ENCODE peak calls at places on chromosome 15, in six cellular contexts. G is breast epithelium, D is RWPE1, L is lung, O is heart left ventricle, M is kidney. Z is an unnamed sample.
A peak's percentile ranks its signal among the peaks of the same experiment; 100 is the strongest.

GRCh38 chr15:70964686-70965085 is 72.1 kb downstream of the LRRC49 start:
- DNase-seq in G (no peak), D (no peak), L (no peak), O (no peak), M (no peak), Z (no peak)

GRCh38 chr15:56028430-56028829 is 35.0 kb upstream of the NEDD4 start:
- DNase-seq in G (no peak), D (no peak), L (no peak), O (no peak), M (no peak), Z (no peak)

GRCh38 chr15:71272932-71273331 is 157.7 kb downstream of the THSD4 start:
- DNase-seq in G (no peak), D (no peak), L (no peak), O (no peak), M (no peak), Z (peak; percentile 55)

GRCh38 chr15:99487337-99487730 is 78.5 kb upstream of the MEF2A start:
- DNase-seq in G (no peak), D (no peak), L (no peak), O (no peak), M (no peak), Z (no peak)

GRCh38 chr15:49644364-49644794 is 23.5 kb downstream of the DTWD1 start:
- DNase-seq in G (no peak), D (no peak), L (no peak), O (no peak), M (no peak), Z (peak; percentile 34)

GRCh38 chr15:35958021-35958420 is 412.1 kb upstream of the DPH6 start:
- DNase-seq in G (no peak), D (no peak), L (no peak), O (no peak), M (no peak), Z (peak; percentile 17)

GRCh38 chr15:36769110-36769509 is 189.7 kb downstream of the CDIN1 start:
- DNase-seq in G (no peak), D (no peak), L (no peak), O (no peak), M (no peak), Z (no peak)

GRCh38 chr15:91584895-91585294 is 268.6 kb upstream of the SLCO3A1 start:
- DNase-seq in G (no peak), D (no peak), L (no peak), O (no peak), M (no peak), Z (no peak)

GRCh38 chr15:33067456-33067855 is 127.1 kb downstream of the FMN1 start:
- DNase-seq in G (no peak), D (no peak), L (no peak), O (no peak), M (no peak), Z (peak; percentile 6)

GRCh38 chr15:31304736-31305365 is 21.8 kb upstream of the KLF13 start:
- DNase-seq in G (no peak), D (no peak), L (peak; percentile 26), O (no peak), M (no peak), Z (no peak)

GRCh38 chr15:38862104-38862503 is 297.5 kb upstream of the RASGRP1 start:
- DNase-seq in G (no peak), D (no peak), L (no peak), O (no peak), M (no peak), Z (no peak)

GRCh38 chr15:80693682-80694623 is 1.2 kb upstream of the ABHD17C start:
- DNase-seq in G (no peak), D (no peak), L (no peak), O (no peak), M (no peak), Z (no peak)

GRCh38 chr15:99086327-99086667 is 18.6 kb upstream of the SYNM start:
- DNase-seq in G (peak; percentile 24), D (no peak), L (no peak), O (no peak), M (no peak), Z (no peak)

GRCh38 chr15:90885432-90886290 is 1.4 kb downstream of the FES start:
- DNase-seq in G (peak; percentile 71), D (peak; percentile 66), L (peak; percentile 81), O (peak; percentile 80), M (peak; percentile 85), Z (peak; percentile 77)

GRCh38 chr15:61798631-61799030 is 261.6 kb downstream of the VPS13C start:
- DNase-seq in G (no peak), D (no peak), L (no peak), O (no peak), M (no peak), Z (no peak)

GRCh38 chr15:45642203-45642932 is 7.5 kb downstream of the SQOR start:
- DNase-seq in G (no peak), D (peak; percentile 50), L (no peak), O (peak; percentile 40), M (no peak), Z (peak; percentile 90)

GRCh38 chr15:79640206-79640605 is 208.1 kb downstream of the MINAR1 start:
- DNase-seq in G (no peak), D (peak; percentile 49), L (no peak), O (peak; percentile 33), M (no peak), Z (no peak)

GRCh38 chr15:39096608-39097007 is 484.3 kb upstream of the THBS1 start:
- DNase-seq in G (no peak), D (no peak), L (no peak), O (no peak), M (no peak), Z (no peak)

GRCh38 chr15:42091753-42092665 is 2.4 kb downstream of the PLA2G4D start:
- DNase-seq in G (no peak), D (peak; percentile 84), L (no peak), O (no peak), M (no peak), Z (no peak)

GRCh38 chr15:50046868-50047267 is 72.2 kb downstream of the ATP8B4 start:
- DNase-seq in G (no peak), D (no peak), L (no peak), O (no peak), M (no peak), Z (no peak)

GRCh38 chr15:61051570-61052031 is 177.5 kb downstream of the RORA start:
- DNase-seq in G (no peak), D (peak; percentile 40), L (no peak), O (peak; percentile 37), M (no peak), Z (peak; percentile 58)

GRCh38 chr15:52794665-52795463 is 4.7 kb upstream of the ONECUT1 start:
- DNase-seq in G (no peak), D (no peak), L (no peak), O (no peak), M (peak; percentile 66), Z (no peak)

GRCh38 chr15:66938114-66938830 is 127.1 kb upstream of the SMAD3 start:
- DNase-seq in G (no peak), D (no peak), L (no peak), O (no peak), M (no peak), Z (peak; percentile 36)

GRCh38 chr15:43748376-43748775 is 2.1 kb downstream of the PDIA3 start:
- DNase-seq in G (no peak), D (peak; percentile 31), L (no peak), O (no peak), M (no peak), Z (peak; percentile 25)

GRCh38 chr15:38678291-38678690 is 113.7 kb upstream of the RASGRP1 start:
- DNase-seq in G (no peak), D (no peak), L (no peak), O (no peak), M (no peak), Z (no peak)

GRCh38 chr15:65077981-65078352 is 1.4 kb downstream of the KBTBD13 start:
- DNase-seq in G (peak; percentile 63), D (no peak), L (peak; percentile 69), O (peak; percentile 74), M (peak; percentile 80), Z (peak; percentile 31)
- TF ChIP-seq CTCF in G (no peak), D (no peak), L (peak; percentile 23), O (peak; percentile 71), M (peak; percentile 72), Z (peak; percentile 69)

GRCh38 chr15:94064676-94065313 is 166.6 kb upstream of the MCTP2 start:
- DNase-seq in G (no peak), D (no peak), L (no peak), O (no peak), M (no peak), Z (no peak)
- H3K27ac ChIP-seq in G (no peak overlapping the region), D (no peak overlapping the region), L (no peak overlapping the region), O (no peak overlapping the region), M (no peak overlapping the region), Z (no peak overlapping the region)

DNA sequence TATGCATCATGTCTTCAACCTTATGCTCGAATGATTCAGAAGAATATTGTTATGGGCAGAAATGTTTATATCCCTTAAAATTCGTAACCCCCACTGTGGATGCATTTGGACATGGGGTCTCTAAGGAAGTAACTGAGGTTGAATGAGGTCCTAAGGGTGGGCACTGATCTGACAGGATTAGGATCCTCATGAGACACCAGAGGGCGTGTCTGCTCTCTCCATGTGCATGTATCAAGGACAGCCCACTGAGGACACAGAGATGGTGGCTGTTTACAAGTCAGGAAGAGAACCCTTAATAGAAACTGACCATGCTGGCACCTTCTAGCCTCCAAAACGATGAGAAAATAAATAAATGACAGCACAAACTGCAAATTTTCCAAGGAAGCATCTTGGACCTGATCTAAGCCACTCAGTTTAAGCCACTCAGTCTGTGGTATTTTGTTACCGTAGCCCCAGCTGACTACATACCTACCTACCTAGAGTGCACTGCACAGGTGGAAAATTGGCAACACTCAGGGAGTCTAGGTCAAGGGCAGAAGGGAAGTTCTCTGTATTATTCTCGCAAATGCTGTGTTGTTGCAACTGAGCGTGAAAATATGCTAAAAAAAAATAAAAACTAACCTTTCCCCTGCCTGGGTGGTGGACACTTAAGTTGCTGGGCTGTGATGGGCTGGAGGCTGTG is 126.6 kb downstream of the TJP1 start:
- DNase-seq in G (no peak), D (no peak), L (no peak), O (no peak), M (no peak), Z (no peak)
- TF ChIP-seq CTCF in G (no peak), D (no peak), L (no peak), O (peak; percentile 17), M (no peak), Z (no peak)

DNA sequence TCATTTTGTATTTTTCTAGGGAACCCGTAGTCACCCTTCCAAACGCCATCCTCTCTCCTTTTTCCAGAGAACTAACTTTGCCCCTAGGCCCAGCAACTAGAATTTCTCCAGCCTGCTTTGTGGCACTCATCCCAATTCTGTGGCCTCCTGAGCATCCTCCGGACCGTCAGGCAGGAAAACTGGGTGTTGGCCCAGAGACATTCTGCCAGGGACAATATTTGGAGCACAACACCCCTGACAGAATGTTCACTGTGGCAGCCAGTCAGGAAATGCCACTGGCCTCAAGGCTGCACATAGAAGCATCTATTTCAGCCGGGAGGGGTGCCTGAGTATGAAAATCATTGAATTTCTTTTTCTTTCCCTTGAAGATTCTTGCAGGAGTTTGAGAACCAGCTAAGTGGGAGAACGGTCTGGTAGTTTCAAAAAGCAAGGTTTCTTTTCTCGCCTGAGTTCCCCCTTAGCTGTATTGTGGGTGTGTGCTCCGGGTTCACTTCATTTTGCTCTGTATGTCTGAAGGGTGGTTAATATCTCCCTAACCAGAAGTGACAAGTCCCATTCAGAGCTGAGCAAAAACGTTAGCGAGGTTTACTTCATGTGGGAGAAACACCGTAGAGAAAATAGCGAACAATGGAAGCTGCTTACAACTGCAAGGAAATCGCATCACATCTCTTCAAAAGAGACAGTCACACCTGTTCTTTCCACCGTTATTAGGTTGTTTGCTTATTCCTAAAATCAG is 108.1 kb upstream of the TPM1 start:
- DNase-seq in G (no peak), D (no peak), L (no peak), O (peak; percentile 36), M (no peak), Z (no peak)
- H3K27ac ChIP-seq in G (no peak overlapping the region), D (no peak overlapping the region), L (no peak overlapping the region), O (peak overlapping the region; percentile 50), M (no peak overlapping the region), Z (no peak overlapping the region)